ENCODE peak calls at places on chromosome 10, in four cellular contexts. One of them, this sample, is unnamed.

GRCh38 chr10:133390597-133391248 is 3.2 kb upstream of the MTG1 start:
- DNase-seq in AG09309: no peak
- DNase-seq in upper lobe of left lung: no peak
- DNase-seq in psoas muscle: no peak
- DNase-seq in this sample: no peak

GRCh38 chr10:100659361-100660098 is 85.9 kb upstream of the PAX2 start:
- DNase-seq in AG09309: no peak
- DNase-seq in upper lobe of left lung: no peak
- DNase-seq in psoas muscle: no peak
- DNase-seq in this sample: no peak

GRCh38 chr10:112471878-112472487 is 25.0 kb downstream of the VTI1A start:
- DNase-seq in AG09309: peak
- DNase-seq in upper lobe of left lung: no peak
- DNase-seq in psoas muscle: no peak
- DNase-seq in this sample: no peak

GRCh38 chr10:18719811-18720210 is 60.6 kb downstream of the ARL5B start:
- DNase-seq in AG09309: no peak
- DNase-seq in upper lobe of left lung: no peak
- DNase-seq in psoas muscle: no peak
- DNase-seq in this sample: no peak

GRCh38 chr10:70820976-70821750 is 5.4 kb downstream of the SGPL1 start:
- DNase-seq in AG09309: no peak
- DNase-seq in upper lobe of left lung: no peak
- DNase-seq in psoas muscle: no peak
- DNase-seq in this sample: no peak

GRCh38 chr10:43689618-43689954 is 40.9 kb upstream of the ZNF32 start:
- DNase-seq in AG09309: no peak
- DNase-seq in upper lobe of left lung: peak
- DNase-seq in psoas muscle: peak
- DNase-seq in this sample: no peak

GRCh38 chr10:59831658-59832503 is 74.5 kb downstream of the CCDC6 start:
- DNase-seq in AG09309: no peak
- DNase-seq in upper lobe of left lung: no peak
- DNase-seq in psoas muscle: no peak
- DNase-seq in this sample: no peak

GRCh38 chr10:129531969-129532660 is 65.1 kb downstream of the MGMT start:
- DNase-seq in AG09309: peak
- DNase-seq in upper lobe of left lung: no peak
- DNase-seq in psoas muscle: no peak
- DNase-seq in this sample: no peak

DNA sequence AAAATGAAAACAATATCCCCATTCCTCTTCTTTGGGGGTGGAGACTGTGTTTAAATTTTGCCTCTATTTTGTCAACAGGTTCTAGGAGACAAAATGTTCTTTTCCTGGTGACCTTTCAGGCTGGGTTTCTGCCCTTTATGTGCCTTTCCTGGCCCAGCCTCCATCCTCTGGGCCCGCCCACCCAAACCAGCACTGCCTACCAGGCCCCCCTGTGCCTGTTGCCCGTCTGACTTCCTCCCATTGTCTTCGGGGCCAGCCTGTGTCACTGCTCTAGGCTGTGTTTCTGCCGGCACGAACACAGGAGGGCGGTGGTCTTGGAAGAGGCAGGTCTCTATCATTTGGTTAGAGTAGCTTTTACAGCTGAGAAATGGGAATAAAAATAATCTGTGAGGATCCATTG is 13.9 kb downstream of the TSPAN14 start:
- DNase-seq in AG09309: no peak
- DNase-seq in upper lobe of left lung: peak
- DNase-seq in psoas muscle: peak
- DNase-seq in this sample: no peak
- TF ChIP-seq CTCF in AG09309: no peak
- TF ChIP-seq CTCF in upper lobe of left lung: no peak
- TF ChIP-seq CTCF in psoas muscle: no peak
- TF ChIP-seq CTCF in this sample: no peak

GRCh38 chr10:86685893-86686632 is 17.8 kb downstream of the LDB3 start:
- DNase-seq in AG09309: no peak
- DNase-seq in upper lobe of left lung: no peak
- DNase-seq in psoas muscle: no peak
- DNase-seq in this sample: no peak

GRCh38 chr10:86685416-86685815 is 17.1 kb downstream of the LDB3 start:
- DNase-seq in AG09309: no peak
- DNase-seq in upper lobe of left lung: no peak
- DNase-seq in psoas muscle: no peak
- DNase-seq in this sample: no peak

GRCh38 chr10:86682675-86683074 is 14.4 kb downstream of the LDB3 start:
- DNase-seq in AG09309: no peak
- DNase-seq in upper lobe of left lung: no peak
- DNase-seq in psoas muscle: no peak
- DNase-seq in this sample: no peak

GRCh38 chr10:86681722-86682386 is 13.5 kb downstream of the LDB3 start:
- DNase-seq in AG09309: no peak
- DNase-seq in upper lobe of left lung: no peak
- DNase-seq in psoas muscle: no peak
- DNase-seq in this sample: no peak

GRCh38 chr10:86684305-86684704 is 16.0 kb downstream of the LDB3 start:
- DNase-seq in AG09309: no peak
- DNase-seq in upper lobe of left lung: no peak
- DNase-seq in psoas muscle: peak
- DNase-seq in this sample: no peak
- TF ChIP-seq CTCF in AG09309: peak
- TF ChIP-seq CTCF in upper lobe of left lung: no peak
- TF ChIP-seq CTCF in psoas muscle: peak
- TF ChIP-seq CTCF in this sample: no peak

GRCh38 chr10:124417846-124418725 is 637 bp downstream of the OAT start:
- DNase-seq in AG09309: no peak
- DNase-seq in upper lobe of left lung: peak
- DNase-seq in psoas muscle: peak
- DNase-seq in this sample: peak
- TF ChIP-seq CTCF in AG09309: no peak
- TF ChIP-seq CTCF in upper lobe of left lung: no peak
- TF ChIP-seq CTCF in psoas muscle: no peak
- TF ChIP-seq CTCF in this sample: no peak

DNA sequence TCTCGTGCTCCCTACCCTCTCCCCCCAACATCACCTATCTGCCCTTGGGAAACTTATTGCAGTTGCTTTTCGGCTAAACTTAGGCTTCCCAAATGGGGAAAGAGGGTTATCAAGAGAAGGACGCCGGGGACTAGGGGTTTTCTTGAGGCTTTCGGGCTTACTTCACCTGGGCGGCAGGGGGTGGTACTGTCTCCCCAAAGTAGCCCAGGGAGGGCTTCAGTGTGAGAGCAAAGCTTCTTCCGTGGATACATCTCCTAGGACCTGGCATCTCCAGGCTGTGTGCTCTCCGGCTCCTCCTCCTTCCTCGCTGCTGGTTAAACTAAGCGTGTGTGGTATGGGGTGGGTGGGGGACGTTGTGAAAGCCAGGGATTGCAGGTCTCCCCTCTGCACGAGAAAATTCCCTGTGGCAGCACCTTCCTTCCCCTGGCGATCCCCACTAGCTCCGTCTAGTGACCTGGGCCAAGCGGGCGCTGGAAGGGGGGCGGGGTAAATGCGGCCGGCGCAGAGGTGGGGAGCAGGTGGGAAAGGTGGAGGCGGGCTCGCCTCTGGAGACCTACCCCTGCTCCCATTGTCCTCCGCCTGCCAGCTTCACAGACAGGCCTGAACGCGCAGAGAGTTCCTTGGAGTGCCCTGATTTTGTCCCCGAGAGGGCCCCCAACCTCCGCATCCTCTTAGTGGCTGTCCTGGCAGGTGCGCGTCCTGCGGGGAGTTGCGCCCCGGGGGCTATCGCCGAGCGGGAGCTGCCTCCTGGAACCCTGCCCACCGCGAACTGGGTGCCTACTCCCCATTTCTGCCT is 1.2 kb downstream of the PLXDC2 start:
- DNase-seq in AG09309: no peak
- DNase-seq in upper lobe of left lung: peak
- DNase-seq in psoas muscle: peak
- DNase-seq in this sample: no peak
- TF ChIP-seq CTCF in AG09309: no peak
- TF ChIP-seq CTCF in upper lobe of left lung: no peak
- TF ChIP-seq CTCF in psoas muscle: no peak
- TF ChIP-seq CTCF in this sample: no peak